ENCODE peak calls at places on chromosomes 11 and 22, in four cellular contexts. T, N, P and Q are unnamed samples. For H3K9me2, the result is how much of the 10 kb centered on the place peaks cover.

GRCh38 chr11:2137202-2138071 is 1.8 kb downstream of the IGF2 start:
- DNase-seq in T (peak), N (peak), P (peak), Q (no peak)

GRCh38 chr22:43993072-43993760 is 30.9 kb upstream of the PARVB start:
- DNase-seq in T (peak), N (peak), P (peak), Q (peak)

GRCh38 chr11:57158180-57158579 is 23.6 kb upstream of the LRRC55 start:
- DNase-seq in T (no peak), N (no peak), P (no peak), Q (no peak)

GRCh38 chr11:73983764-73984543 is 1.3 kb upstream of the UCP2 start:
- DNase-seq in T (no peak), N (peak), P (no peak), Q (peak)

GRCh38 chr11:130031945-130032344 is 29.3 kb upstream of the PRDM10 start:
- DNase-seq in T (no peak), N (no peak), P (no peak), Q (no peak)

GRCh38 chr22:49506010-49506400 is 321.7 kb downstream of the BRD1 start:
- DNase-seq in T (no peak), N (no peak), P (no peak), Q (no peak)

GRCh38 chr22:31874821-31875220 is 69.5 kb upstream of the YWHAH start:
- DNase-seq in T (no peak), N (no peak), P (no peak), Q (no peak)

GRCh38 chr11:128448487-128448886 is 138.9 kb downstream of the ETS1 start:
- DNase-seq in T (peak), N (no peak), P (peak), Q (peak)

GRCh38 chr11:2838091-2838490 is 47.5 kb downstream of the CDKN1C start:
- DNase-seq in T (no peak), N (no peak), P (no peak), Q (no peak)

GRCh38 chr22:23522642-23523251 is 57.3 kb downstream of the IGLL1 start:
- DNase-seq in T (peak), N (peak), P (peak), Q (no peak)

GRCh38 chr11:8765294-8765693 is 82.7 kb downstream of the RPL27A start:
- DNase-seq in T (peak), N (no peak), P (no peak), Q (no peak)

GRCh38 chr22:31321421-31321820 is 24.7 kb downstream of the PATZ1 start:
- DNase-seq in T (no peak), N (no peak), P (no peak), Q (no peak)

GRCh38 chr11:2421996-2422395 is 21.4 kb downstream of the TSSC4 start:
- DNase-seq in T (no peak), N (no peak), P (no peak), Q (no peak)

GRCh38 chr11:130705670-130706421 is 210.4 kb downstream of the SNX19 start:
- DNase-seq in T (peak), N (no peak), P (peak), Q (no peak)

GRCh38 chr11:99979052-99979451 is 708.0 kb upstream of the ARHGAP42 start:
- DNase-seq in T (no peak), N (no peak), P (no peak), Q (no peak)

GRCh38 chr11:63767415-63768231 is 952 bp downstream of the ZFTA start:
- DNase-seq in T (peak), N (peak), P (peak), Q (peak)

GRCh38 chr22:44202261-44202789 is 21.6 kb downstream of the PARVG start:
- DNase-seq in T (peak), N (no peak), P (no peak), Q (no peak)

GRCh38 chr11:35981581-35981980 is 37.7 kb downstream of the LDLRAD3 start:
- DNase-seq in T (no peak), N (no peak), P (no peak), Q (no peak)

GRCh38 chr11:97770570-97770969 is 1250.2 kb upstream of the CNTN5 start:
- DNase-seq in T (no peak), N (no peak), P (no peak), Q (no peak)

GRCh38 chr22:30605449-30606110 is 1.4 kb upstream of the TCN2 start:
- DNase-seq in T (peak), N (peak), P (peak), Q (peak)

GRCh38 chr11:62850911-62851806 is 11.8 kb upstream of the WDR74 start:
- DNase-seq in T (no peak), N (no peak), P (peak), Q (peak)

GRCh38 chr22:25120093-25120561 is 79.5 kb upstream of the CRYBB3 start:
- DNase-seq in T (no peak), N (no peak), P (peak), Q (no peak)

GRCh38 chr11:46903846-46904245 is 14.5 kb downstream of the LRP4 start:
- DNase-seq in T (no peak), N (no peak), P (no peak), Q (no peak)

GRCh38 chr22:34429314-34429713 is 509.0 kb upstream of the LARGE1 start:
- DNase-seq in T (no peak), N (no peak), P (peak), Q (no peak)

GRCh38 chr22:43116932-43117331 is 6.4 kb downstream of the BIK start:
- DNase-seq in T (no peak), N (no peak), P (no peak), Q (no peak)

GRCh38 chr11:95739526-95739925 is 50.1 kb downstream of the FAM76B start:
- DNase-seq in T (no peak), N (no peak), P (no peak), Q (no peak)

GRCh38 chr11:125351045-125351867 is 144.8 kb downstream of the FEZ1 start:
- DNase-seq in T (no peak), N (no peak), P (no peak), Q (no peak)
- H3K9ac ChIP-seq in T (no peak), N (no peak), P (no peak), Q (no peak)

GRCh38 chr22:37547249-37547741 is 13.0 kb upstream of the CDC42EP1 start:
- DNase-seq in T (peak), N (no peak), P (no peak), Q (no peak)
- H3K27ac ChIP-seq in T (peak), N (no peak), P (no peak), Q (no peak)

DNA sequence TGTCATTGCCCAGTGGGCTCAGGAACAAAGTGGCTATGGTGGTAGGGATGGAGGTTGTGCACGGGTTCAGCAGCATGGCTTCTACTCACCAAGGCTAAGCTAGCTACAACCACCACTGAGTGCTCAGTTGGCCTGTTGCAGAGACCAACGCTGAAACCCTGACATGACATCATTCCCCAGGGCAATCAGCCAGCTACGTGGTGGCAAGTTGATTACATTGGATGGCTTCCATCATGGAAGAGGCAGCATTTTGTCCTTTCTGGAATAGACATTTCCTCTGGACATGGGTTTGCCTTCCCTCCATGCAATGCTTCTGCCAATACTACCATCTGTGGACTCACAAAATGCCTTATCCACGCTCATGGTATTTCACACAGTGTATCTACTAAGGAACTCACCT is 634.3 kb downstream of the OPCML start:
- DNase-seq in T (no peak), N (no peak), P (no peak), Q (no peak)
- H3K9me2 ChIP-seq in T (under half), N (under half), P (under half), Q (under half)

DNA sequence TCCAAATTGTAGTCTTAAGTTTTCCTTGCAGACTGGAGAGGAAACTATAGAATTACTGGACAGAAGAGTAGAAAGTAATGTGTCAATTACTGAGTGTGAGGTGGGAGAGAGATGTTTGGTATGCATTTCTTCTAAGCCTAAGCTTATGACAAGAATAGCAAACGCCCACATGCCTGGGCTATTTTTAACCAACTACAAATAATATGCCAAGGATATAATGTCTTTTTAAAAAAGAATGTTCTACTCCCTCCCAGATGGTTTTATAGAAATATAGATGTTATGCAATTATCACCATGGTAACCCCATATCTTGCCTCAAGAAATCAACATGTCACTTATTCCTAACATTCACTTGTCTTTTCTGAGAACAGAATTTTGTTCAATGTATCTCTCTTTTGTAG is 996.7 kb upstream of the CHORDC1 start:
- DNase-seq in T (no peak), N (no peak), P (no peak), Q (no peak)
- H3K9ac ChIP-seq in T (no peak), N (no peak), P (no peak), Q (no peak)

DNA sequence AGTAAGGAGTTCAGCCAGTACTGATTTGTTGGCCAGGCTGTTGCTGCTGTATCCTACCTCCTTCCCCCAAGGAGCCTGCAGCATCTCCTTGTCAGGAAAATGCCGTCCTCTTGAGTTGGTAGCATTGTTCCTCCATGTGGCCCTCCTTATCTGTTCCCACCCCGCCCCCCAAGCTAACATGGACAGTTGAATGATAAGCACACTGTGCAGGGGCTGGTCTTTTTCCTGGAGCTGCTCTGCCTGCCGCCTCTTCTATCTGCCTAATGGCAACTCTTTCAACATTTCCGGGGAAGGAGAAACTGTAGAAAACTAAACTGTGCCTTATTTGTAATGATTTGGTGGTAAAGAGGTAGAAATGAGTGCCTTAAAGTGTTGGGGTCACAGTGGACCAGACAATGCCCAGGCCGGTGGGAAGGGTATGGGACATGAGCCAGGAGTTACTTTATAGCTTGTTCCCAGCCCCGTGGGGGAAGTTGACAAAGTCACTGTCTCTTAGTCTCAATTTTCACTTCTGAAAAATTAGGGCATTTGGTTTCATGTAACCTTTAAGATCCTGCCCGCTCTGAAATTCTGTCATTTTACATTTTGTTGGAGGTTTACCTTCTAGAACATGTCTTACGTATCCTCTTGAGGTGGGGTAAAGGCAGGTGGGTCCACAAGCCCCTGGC is 4.5 kb downstream of the FAM118A start:
- DNase-seq in T (no peak), N (peak), P (no peak), Q (no peak)
- H3K27ac ChIP-seq in T (no peak), N (no peak), P (no peak), Q (no peak)

GRCh38 chr11:40517122-40517521 is 942.3 kb downstream of the LRRC4C start:
- DNase-seq in T (no peak), N (no peak), P (no peak), Q (no peak)

GRCh38 chr11:40514124-40514523 is 945.3 kb downstream of the LRRC4C start:
- DNase-seq in T (no peak), N (no peak), P (peak), Q (no peak)

GRCh38 chr11:40508307-40508706 is 951.1 kb downstream of the LRRC4C start:
- DNase-seq in T (no peak), N (no peak), P (no peak), Q (no peak)

GRCh38 chr11:40513281-40513680 is 946.2 kb downstream of the LRRC4C start:
- DNase-seq in T (no peak), N (no peak), P (no peak), Q (no peak)
- H3K9me2 ChIP-seq in T (under half), N (under half), P (under half), Q (under half)